ENCODE peak calls at places on chromosomes 2 and 18, in nine cellular contexts. H is fibroblast of mammary gland, N is suprapubic skin, V is neural crest cell, C is fibroblast of lung, J is Peyer's patch, O is epithelial cell of esophagus, M is cardiac muscle cell, Q is heart left ventricle. A is an unnamed sample.

GRCh38 chr2:240384711-240385450 is 50.6 kb upstream of the GPC1 start:
- DNase-seq in H (no peak), N (no peak), V (no peak), C (no peak), J (no peak), O (no peak), M (no peak), Q (peak; percentile 25), A (peak; percentile 1)

GRCh38 chr2:203626952-203627681 is 79.3 kb upstream of the CD28 start:
- DNase-seq in H (peak; percentile 41), N (no peak), V (no peak), C (peak; percentile 91), J (no peak), O (no peak), M (no peak), Q (no peak), A (no peak)

GRCh38 chr18:21444465-21445023 is 156.0 kb downstream of the ESCO1 start:
- DNase-seq in H (peak; percentile 78), N (no peak), V (peak; percentile 19), C (peak; percentile 55), J (peak; percentile 64), O (peak; percentile 77), M (peak; percentile 58), Q (no peak), A (no peak)

GRCh38 chr2:101884423-101884822 is 107.3 kb upstream of the IL1R2 start:
- DNase-seq in H (no peak), N (no peak), V (no peak), C (no peak), J (no peak), O (no peak), M (no peak), Q (no peak), A (no peak)

GRCh38 chr2:229160180-229160579 is 110.9 kb downstream of the PID1 start:
- DNase-seq in H (no peak), N (no peak), V (no peak), C (no peak), J (peak; percentile 70), O (peak; percentile 46), M (no peak), Q (no peak), A (no peak)

GRCh38 chr18:48740846-48741485 is 202.1 kb downstream of the CTIF start:
- DNase-seq in H (no peak), N (no peak), V (no peak), C (no peak), J (no peak), O (no peak), M (no peak), Q (peak; percentile 89), A (no peak)

GRCh38 chr2:236633764-236634163 is 64.1 kb downstream of the ACKR3 start:
- DNase-seq in H (no peak), N (peak; percentile 74), V (no peak), C (no peak), J (peak; percentile 39), O (no peak), M (no peak), Q (no peak), A (no peak)

GRCh38 chr2:203551653-203552250 is 16.7 kb upstream of the RAPH1 start:
- DNase-seq in H (peak; percentile 54), N (no peak), V (no peak), C (peak; percentile 58), J (no peak), O (peak; percentile 73), M (no peak), Q (no peak), A (no peak)

GRCh38 chr2:134181219-134181618 is 72.7 kb upstream of the MGAT5 start:
- DNase-seq in H (no peak), N (no peak), V (no peak), C (no peak), J (peak; percentile 87), O (peak; percentile 88), M (no peak), Q (no peak), A (no peak)

GRCh38 chr18:55185391-55185790 is 226.1 kb upstream of the CCDC68 start:
- DNase-seq in H (peak; percentile 30), N (no peak), V (no peak), C (peak; percentile 67), J (no peak), O (peak; percentile 55), M (no peak), Q (no peak), A (no peak)

GRCh38 chr2:111706481-111707001 is 177.5 kb downstream of the ANAPC1 start:
- DNase-seq in H (no peak), N (peak; percentile 55), V (no peak), C (no peak), J (no peak), O (no peak), M (no peak), Q (no peak), A (no peak)

GRCh38 chr2:111709321-111709720 is 174.7 kb downstream of the ANAPC1 start:
- DNase-seq in H (no peak), N (peak; percentile 55), V (no peak), C (no peak), J (no peak), O (no peak), M (no peak), Q (no peak), A (no peak)

GRCh38 chr2:111708478-111708877 is 175.5 kb downstream of the ANAPC1 start:
- DNase-seq in H (no peak), N (peak; percentile 28), V (no peak), C (peak; percentile 60), J (no peak), O (no peak), M (no peak), Q (no peak), A (no peak)

GRCh38 chr2:111705711-111706323 is 178.2 kb downstream of the ANAPC1 start:
- DNase-seq in H (peak; percentile 95), N (peak; percentile 52), V (no peak), C (peak; percentile 98), J (peak; percentile 60), O (peak; percentile 81), M (no peak), Q (no peak), A (no peak)

GRCh38 chr2:111707700-111708099 is 176.3 kb downstream of the ANAPC1 start:
- DNase-seq in H (no peak), N (peak; percentile 53), V (no peak), C (no peak), J (no peak), O (no peak), M (no peak), Q (no peak), A (no peak)
- TF ChIP-seq CTCF in H (no peak), N (no peak), V (no peak), C (no peak), J (no peak), O (no peak), M (no peak), Q (no peak), A (no peak)

GRCh38 chr2:10909996-10910341 is 1.8 kb upstream of the KCNF1 start:
- DNase-seq in H (no peak), N (no peak), V (no peak), C (no peak), J (no peak), O (no peak), M (no peak), Q (no peak), A (no peak)

GRCh38 chr2:10908195-10908594 is 3.5 kb upstream of the KCNF1 start:
- DNase-seq in H (no peak), N (peak; percentile 45), V (no peak), C (no peak), J (no peak), O (no peak), M (no peak), Q (no peak), A (no peak)

GRCh38 chr2:10911291-10912075 is at the start of gene KCNF1:
- DNase-seq in H (peak; percentile 56), N (peak; percentile 67), V (peak; percentile 55), C (peak; percentile 63), J (peak; percentile 40), O (peak; percentile 69), M (peak; percentile 72), Q (no peak), A (peak; percentile 79)

GRCh38 chr2:10910625-10911024 is 1.1 kb upstream of the KCNF1 start:
- DNase-seq in H (no peak), N (peak; percentile 34), V (no peak), C (no peak), J (no peak), O (no peak), M (no peak), Q (no peak), A (no peak)

DNA sequence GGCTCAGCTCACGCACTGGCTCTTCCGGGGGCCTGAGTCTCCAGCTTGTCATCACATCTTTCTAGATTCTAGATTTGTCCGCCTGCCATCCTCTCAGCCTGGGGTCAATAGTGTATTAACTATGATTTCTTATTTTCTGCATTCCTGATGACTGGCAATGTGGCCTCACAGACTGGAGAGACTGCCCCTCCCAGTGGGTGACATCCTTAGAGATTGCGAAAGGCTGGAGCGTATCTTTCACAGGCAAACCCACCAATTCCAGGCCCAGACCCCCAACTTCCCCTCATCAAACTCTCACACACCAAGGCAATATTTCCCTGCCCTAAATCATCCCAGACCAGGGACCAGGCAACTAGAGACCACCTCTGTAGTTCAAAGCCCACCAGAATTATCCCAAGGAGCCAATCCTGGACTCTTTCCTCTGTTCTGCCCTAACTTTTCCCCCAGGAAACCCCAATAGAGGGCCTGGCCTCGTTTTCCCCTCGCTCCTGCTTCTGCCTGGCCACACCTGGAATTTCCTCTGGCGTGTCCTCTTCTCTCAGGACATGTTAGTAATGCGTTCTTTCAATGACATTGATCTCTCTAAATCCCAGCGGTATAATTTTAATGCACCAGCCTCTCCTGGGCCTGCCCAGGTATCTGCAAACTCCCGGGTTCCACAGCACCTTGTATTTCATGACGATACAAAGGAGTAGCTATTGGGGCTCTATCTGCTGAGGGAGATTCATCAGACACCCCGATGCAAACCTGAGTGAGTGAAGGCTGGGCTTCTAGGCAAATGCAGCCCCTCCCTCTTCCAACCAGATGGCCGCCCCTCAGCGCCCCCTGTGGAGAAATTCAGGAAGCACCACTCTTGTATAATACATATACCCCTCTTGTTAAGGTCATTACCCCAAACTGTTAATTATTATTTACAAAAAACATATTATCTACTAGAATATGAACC is 2.4 kb upstream of the KCNF1 start:
- DNase-seq in H (no peak), N (peak; percentile 52), V (peak; percentile 60), C (no peak), J (peak; percentile 44), O (no peak), M (peak; percentile 73), Q (no peak), A (peak; percentile 79)
- TF ChIP-seq CTCF in H (peak; percentile 31), N (no peak), V (peak; percentile 64), C (peak; percentile 42), J (no peak), O (peak; percentile 38), M (peak; percentile 44), Q (peak; percentile 46), A (peak; percentile 86)

DNA sequence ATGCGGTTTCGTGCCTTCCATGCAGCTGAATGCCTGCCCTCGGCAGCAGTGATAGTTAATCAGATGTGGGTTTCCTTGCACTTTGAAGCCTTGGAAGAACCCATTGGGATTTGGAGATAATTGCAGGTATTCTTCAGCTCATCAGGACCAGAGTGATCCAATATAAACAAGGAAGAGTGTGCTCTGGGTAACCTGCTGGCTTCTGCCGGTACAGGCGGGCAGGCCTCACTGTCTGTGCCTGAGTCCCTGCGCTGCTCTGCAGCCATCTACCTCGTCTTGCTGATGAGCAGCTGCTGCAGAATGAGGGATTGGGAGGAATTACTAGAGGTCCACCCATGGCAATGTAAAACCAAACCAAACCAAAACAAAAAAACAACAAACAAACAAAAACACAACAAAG is 141.0 kb downstream of the SH3BP4 start:
- DNase-seq in H (no peak), N (no peak), V (no peak), C (no peak), J (no peak), O (no peak), M (no peak), Q (no peak), A (no peak)
- TF ChIP-seq CTCF in H (no peak), N (no peak), V (no peak), C (no peak), J (no peak), O (no peak), M (no peak), Q (no peak), A (no peak)

GRCh38 chr18:46677609-46678470 is 20.8 kb upstream of the LOXHD1 start:
- DNase-seq in H (peak; percentile 37), N (no peak), V (no peak), C (peak; percentile 20), J (no peak), O (peak; percentile 17), M (peak; percentile 25), Q (no peak), A (no peak)
- TF ChIP-seq CTCF in H (peak; percentile 27), N (no peak), V (no peak), C (no peak), J (no peak), O (no peak), M (no peak), Q (peak; percentile 42), A (no peak)